ENCODE peak calls at places on chromosomes 13 and 19, in four cellular contexts. G, N, B and D are unnamed samples.

GRCh38 chr13:110312669-110313031 is 5.6 kb downstream of the COL4A2 start:
- DNase-seq in G (no peak), N (no peak), B (no peak), D (no peak)

GRCh38 chr13:76885203-76886004 is 801 bp downstream of the KCTD12 start:
- DNase-seq in G (peak), N (no peak), B (peak), D (no peak)

GRCh38 chr19:11422163-11423068 is 3.3 kb upstream of the RGL3 start:
- DNase-seq in G (peak), N (no peak), B (no peak), D (peak)

GRCh38 chr13:46668302-46668720 is 115.3 kb downstream of the LRCH1 start:
- DNase-seq in G (no peak), N (no peak), B (no peak), D (no peak)

GRCh38 chr13:87333599-87333998 is 337.6 kb upstream of the SLITRK5 start:
- DNase-seq in G (no peak), N (no peak), B (no peak), D (no peak)

GRCh38 chr13:20769091-20769490 is 4.7 kb downstream of the EEF1AKMT1 start:
- DNase-seq in G (peak), N (no peak), B (no peak), D (no peak)

GRCh38 chr19:46786236-46787039 is 2.0 kb downstream of the SLC1A5 start:
- DNase-seq in G (peak), N (peak), B (peak), D (no peak)

GRCh38 chr19:30621326-30621920 is 249.2 kb downstream of the ZNF536 start:
- DNase-seq in G (no peak), N (no peak), B (no peak), D (no peak)

GRCh38 chr19:18594096-18594823 is 5.7 kb downstream of the REX1BD start:
- DNase-seq in G (peak), N (no peak), B (peak), D (no peak)

GRCh38 chr13:67369895-67370660 is 139.9 kb upstream of the PCDH9 start:
- DNase-seq in G (no peak), N (no peak), B (no peak), D (no peak)

GRCh38 chr13:30872685-30873443 is 33.2 kb upstream of the MEDAG start:
- DNase-seq in G (peak), N (peak), B (no peak), D (no peak)

GRCh38 chr19:21115430-21115829 is 26.4 kb upstream of the ZNF431 start:
- DNase-seq in G (no peak), N (no peak), B (no peak), D (no peak)

GRCh38 chr19:489418-490196 is 6.7 kb upstream of the MADCAM1 start:
- DNase-seq in G (peak), N (peak), B (no peak), D (no peak)

GRCh38 chr19:28665748-28666147 is 547.2 kb downstream of the UQCRFS1 start:
- DNase-seq in G (no peak), N (no peak), B (no peak), D (no peak)

GRCh38 chr13:40175639-40176038 is 490.8 kb downstream of the FOXO1 start:
- DNase-seq in G (no peak), N (no peak), B (no peak), D (no peak)

GRCh38 chr13:25744176-25744575 is 307.6 kb downstream of the SHISA2 start:
- DNase-seq in G (no peak), N (no peak), B (no peak), D (no peak)

GRCh38 chr13:29958476-29958875 is 108.1 kb upstream of the UBL3 start:
- DNase-seq in G (no peak), N (no peak), B (no peak), D (no peak)

GRCh38 chr13:50846861-50847475 is 3.5 kb upstream of the DLEU7 start:
- DNase-seq in G (no peak), N (no peak), B (no peak), D (no peak)

GRCh38 chr13:80361883-80362327 is 21.0 kb upstream of the SPRY2 start:
- DNase-seq in G (peak), N (peak), B (peak), D (no peak)

GRCh38 chr13:32045963-32046785 is 14.6 kb downstream of the FRY start:
- DNase-seq in G (peak), N (peak), B (no peak), D (no peak)

GRCh38 chr13:37413161-37413560 is 185.4 kb downstream of the POSTN start:
- DNase-seq in G (no peak), N (no peak), B (no peak), D (no peak)

GRCh38 chr13:82606008-82606407 is 1276.3 kb downstream of the SLITRK1 start:
- DNase-seq in G (no peak), N (no peak), B (no peak), D (no peak)

GRCh38 chr13:70795484-70795883 is 687.2 kb upstream of the KLHL1 start:
- DNase-seq in G (no peak), N (peak), B (no peak), D (no peak)

GRCh38 chr19:37361994-37362393 is 8.9 kb upstream of the ZNF527 start:
- DNase-seq in G (no peak), N (no peak), B (no peak), D (no peak)

GRCh38 chr19:46513461-46514236 is 18.0 kb upstream of the PNMA8B start:
- DNase-seq in G (peak), N (peak), B (peak), D (no peak)

GRCh38 chr13:27969073-27969865 is at the start of gene CDX2:
- DNase-seq in G (peak), N (no peak), B (no peak), D (no peak)

GRCh38 chr13:42728507-42729180 is 52.7 kb upstream of the FAM216B start:
- DNase-seq in G (no peak), N (no peak), B (no peak), D (no peak)

GRCh38 chr19:28023064-28023463 is 1189.9 kb downstream of the UQCRFS1 start:
- DNase-seq in G (no peak), N (no peak), B (no peak), D (no peak)

GRCh38 chr19:30476997-30477396 is 104.8 kb downstream of the ZNF536 start:
- DNase-seq in G (no peak), N (no peak), B (no peak), D (no peak)

GRCh38 chr19:40610396-40611064 is 9.4 kb downstream of the LTBP4 start:
- DNase-seq in G (peak), N (no peak), B (no peak), D (no peak)

GRCh38 chr13:21033866-21034601 is 27.4 kb downstream of the LATS2 start:
- DNase-seq in G (no peak), N (no peak), B (no peak), D (no peak)

GRCh38 chr19:11453468-11454341 is 18.3 kb downstream of the PRKCSH start:
- DNase-seq in G (peak), N (no peak), B (peak), D (no peak)

GRCh38 chr13:36850790-36851438 is 31.9 kb downstream of the RFXAP start:
- DNase-seq in G (peak), N (peak), B (no peak), D (no peak)

GRCh38 chr13:64471916-64472315 is 2758.2 kb downstream of the PCDH9 start:
- DNase-seq in G (peak), N (peak), B (no peak), D (no peak)

GRCh38 chr19:40322271-40322610 is 26.0 kb downstream of the C19orf47 start:
- DNase-seq in G (no peak), N (no peak), B (no peak), D (no peak)

GRCh38 chr13:100895656-100896055 is 221.1 kb upstream of the TMTC4 start:
- DNase-seq in G (no peak), N (no peak), B (no peak), D (no peak)

GRCh38 chr19:19461671-19462622 is 53.4 kb downstream of the TSSK6 start:
- DNase-seq in G (peak), N (peak), B (peak), D (no peak)

GRCh38 chr13:114134944-114135610 is 2.7 kb upstream of the RASA3 start:
- DNase-seq in G (no peak), N (no peak), B (no peak), D (no peak)
- TF ChIP-seq JUNB in G (no peak), N (no peak), B (no peak), D (no peak)

DNA sequence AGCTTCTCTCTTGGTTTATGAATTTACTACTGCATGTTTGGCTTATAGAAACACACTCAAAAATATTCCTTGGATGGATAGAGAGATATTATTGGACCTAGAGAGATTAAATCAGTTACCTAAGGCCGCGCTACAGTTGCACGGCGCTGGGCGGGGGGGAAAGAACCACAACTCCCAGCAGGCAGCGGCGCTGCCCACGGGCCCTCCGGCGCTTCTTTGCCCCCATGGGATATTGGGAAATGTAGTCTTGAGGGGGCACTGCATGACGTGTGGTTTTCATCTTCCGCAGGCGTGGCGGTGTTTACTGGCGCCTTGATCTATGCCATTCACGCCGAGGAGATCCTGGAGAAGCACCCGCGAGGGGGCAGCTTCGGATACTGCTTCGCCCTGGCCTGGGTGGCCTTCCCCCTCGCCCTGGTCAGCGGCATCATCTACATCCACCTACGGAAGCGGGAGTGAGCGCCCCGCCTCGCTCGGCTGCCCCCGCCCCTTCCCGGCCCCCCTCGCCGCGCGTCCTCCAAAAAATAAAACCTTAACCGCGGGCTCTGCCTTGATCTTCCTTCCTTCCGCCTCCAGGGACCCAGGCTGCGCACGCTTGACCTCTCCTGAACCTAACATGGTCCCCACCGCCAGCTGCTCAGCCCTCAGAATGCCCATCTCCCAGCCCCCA is 4.8 kb downstream of the EMP3 start:
- DNase-seq in G (peak), N (no peak), B (peak), D (peak)
- TF ChIP-seq POLR2AphosphoS5 in G (peak), N (no peak), B (no peak), D (no peak)

GRCh38 chr19:57872450-57872849 is 16.4 kb downstream of the ZNF814 start:
- DNase-seq in G (no peak), N (no peak), B (no peak), D (no peak)
- TF ChIP-seq JUNB in G (no peak), N (no peak), B (no peak), D (no peak)

GRCh38 chr13:43937839-43938238 is 58.1 kb downstream of the LACC1 start:
- DNase-seq in G (no peak), N (no peak), B (no peak), D (no peak)

GRCh38 chr13:43934273-43934672 is 54.6 kb downstream of the LACC1 start:
- DNase-seq in G (no peak), N (no peak), B (no peak), D (no peak)

GRCh38 chr13:43936630-43937029 is 56.9 kb downstream of the LACC1 start:
- DNase-seq in G (no peak), N (no peak), B (no peak), D (no peak)

GRCh38 chr13:43933378-43933777 is 53.7 kb downstream of the LACC1 start:
- DNase-seq in G (no peak), N (no peak), B (no peak), D (peak)

DNA sequence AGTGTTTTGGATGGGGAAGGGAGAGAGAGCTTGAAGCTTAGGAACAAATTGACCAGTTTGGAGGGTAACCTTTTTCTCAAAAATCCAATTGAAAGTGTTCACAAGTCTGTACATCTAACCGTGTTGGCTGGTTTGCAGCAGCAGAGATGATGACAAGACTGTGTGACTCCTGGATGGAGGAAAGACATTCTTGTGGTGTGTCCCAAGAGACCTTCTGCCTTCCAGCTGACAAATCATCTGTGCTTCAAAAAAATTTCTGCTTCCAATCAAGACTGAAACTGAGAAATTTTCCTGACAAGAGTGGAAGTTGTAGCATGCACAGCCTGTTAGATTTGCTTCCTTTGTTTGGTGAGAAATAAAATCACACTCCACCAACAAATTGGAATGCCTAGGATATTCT is 56.2 kb downstream of the LACC1 start:
- DNase-seq in G (no peak), N (no peak), B (no peak), D (no peak)
- TF ChIP-seq POLR2AphosphoS5 in G (no peak), N (no peak), B (no peak), D (no peak)

DNA sequence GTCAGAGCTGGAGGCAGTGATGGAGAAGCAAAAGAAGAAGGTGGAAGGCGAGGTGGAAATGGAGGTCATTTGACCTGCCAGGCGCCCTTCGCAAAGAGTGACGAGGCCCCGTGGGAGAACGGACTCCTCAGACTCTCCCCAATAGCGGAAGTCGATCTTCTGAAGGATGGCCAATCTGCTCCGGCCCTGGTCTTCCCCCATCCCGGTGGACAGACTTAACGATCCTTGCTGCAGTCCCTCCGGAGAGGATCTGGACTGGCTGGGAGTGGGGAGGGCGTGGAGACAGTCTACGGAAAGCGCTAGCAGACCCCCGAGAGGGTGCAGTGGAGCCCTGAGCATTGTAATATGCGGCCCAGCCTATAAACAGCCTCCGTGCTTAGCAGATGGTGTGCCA is 11.9 kb downstream of the EPS8L1 start:
- DNase-seq in G (peak), N (no peak), B (no peak), D (no peak)
- TF ChIP-seq JUNB in G (no peak), N (no peak), B (no peak), D (no peak)

DNA sequence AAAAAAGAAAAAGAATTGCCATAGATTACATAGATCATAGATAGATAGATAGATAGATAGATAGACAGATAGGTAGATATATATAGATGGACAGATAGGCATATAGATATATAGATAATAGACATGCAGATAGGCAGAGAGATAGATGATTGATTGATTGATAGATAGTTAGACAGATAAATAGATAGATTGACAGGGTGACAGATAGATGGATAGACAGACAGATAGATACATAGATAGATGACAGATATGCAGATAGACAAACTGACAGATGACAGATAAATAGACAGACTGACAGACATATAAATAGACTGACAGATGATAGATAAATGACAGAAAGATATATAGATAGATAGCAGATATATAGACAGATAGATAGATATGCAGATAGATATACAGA is 474.0 kb downstream of the IRS2 start:
- DNase-seq in G (no peak), N (no peak), B (no peak), D (no peak)
- TF ChIP-seq POLR2AphosphoS5 in G (no peak), N (no peak), B (no peak), D (no peak)

GRCh38 chr13:106117640-106118039 is 417.8 kb downstream of the EFNB2 start:
- DNase-seq in G (no peak), N (no peak), B (no peak), D (no peak)
- TF ChIP-seq JUNB in G (no peak), N (no peak), B (no peak), D (no peak)

GRCh38 chr13:94030415-94031119 is 448.9 kb downstream of the DCT start:
- DNase-seq in G (no peak), N (no peak), B (no peak), D (no peak)
- TF ChIP-seq POLR2AphosphoS5 in G (no peak), N (no peak), B (no peak), D (no peak)

GRCh38 chr19:48607359-48607755 is 815 bp downstream of the SPACA4 start:
- DNase-seq in G (no peak), N (no peak), B (no peak), D (no peak)
- TF ChIP-seq JUNB in G (no peak), N (no peak), B (no peak), D (no peak)

DNA sequence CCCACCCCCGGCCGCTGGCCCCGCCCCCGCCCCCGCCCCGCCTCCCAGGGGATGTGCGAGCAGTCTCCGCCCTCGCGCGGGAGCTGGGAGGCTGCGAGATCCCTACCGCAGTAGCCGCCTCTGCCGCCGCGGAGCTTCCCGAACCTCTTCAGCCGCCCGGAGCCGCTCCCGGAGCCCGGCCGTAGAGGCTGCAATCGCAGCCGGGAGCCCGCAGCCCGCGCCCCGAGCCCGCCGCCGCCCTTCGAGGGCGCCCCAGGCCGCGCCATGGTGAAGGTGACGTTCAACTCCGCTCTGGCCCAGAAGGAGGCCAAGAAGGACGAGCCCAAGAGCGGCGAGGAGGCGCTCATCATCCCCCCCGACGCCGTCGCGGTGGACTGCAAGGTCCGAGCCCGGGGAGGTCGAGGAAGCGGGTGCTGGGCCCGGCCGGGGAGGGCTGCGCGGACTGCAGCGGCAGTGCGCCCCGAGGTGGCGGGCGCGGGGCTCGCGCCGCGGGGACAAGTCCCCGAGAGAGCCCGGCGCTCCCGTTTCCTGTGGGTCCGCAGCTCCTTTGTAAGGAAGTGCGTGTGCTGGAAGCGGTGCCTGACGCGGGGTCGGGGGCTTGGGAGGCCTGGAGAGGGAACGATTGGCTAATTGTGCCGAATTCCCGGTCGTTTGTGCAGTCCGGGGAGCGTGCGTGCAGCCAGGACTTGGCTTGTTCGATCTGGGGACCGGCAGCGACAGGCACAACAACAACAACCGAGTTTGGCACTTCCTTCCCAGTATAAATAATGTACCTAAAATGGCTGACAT is at the start of gene ITM2B:
- DNase-seq in G (peak), N (peak), B (peak), D (no peak)
- TF ChIP-seq POLR2AphosphoS5 in G (peak), N (peak), B (no peak), D (no peak)